ENCODE peak calls at places on chromosomes 12 and 14, in seven cellular contexts. W, G, F, C, B, U and P are unnamed samples.

GRCh38 chr12:53424626-53425514 is 1.2 kb downstream of the AMHR2 start:
- DNase-seq in B (no peak), C (no peak), U (no peak), F (no peak), G (no peak), W (no peak), P (no peak)

GRCh38 chr12:115000038-115000437 is 316.1 kb upstream of the TBX3 start:
- DNase-seq in W (peak; percentile 38), C (no peak), F (no peak), G (no peak), B (peak; percentile 15), U (no peak), P (no peak)

GRCh38 chr14:65958664-65959562 is 527.3 kb upstream of the CCDC196 start:
- DNase-seq in G (no peak), W (no peak), F (no peak), B (peak; percentile 13), U (peak; percentile 79), C (no peak), P (no peak)

GRCh38 chr14:51328942-51329350 is 88.9 kb downstream of the TMX1 start:
- DNase-seq in U (no peak), C (no peak), W (no peak), G (no peak), B (no peak), F (no peak), P (no peak)

GRCh38 chr14:24037658-24038037 is 14.2 kb upstream of the CARMIL3 start:
- DNase-seq in U (no peak), G (no peak), C (no peak), B (no peak), W (no peak), F (no peak), P (no peak)

GRCh38 chr14:69711065-69711464 is 55.9 kb upstream of the SRSF5 start:
- DNase-seq in G (no peak), C (no peak), F (no peak), B (no peak), U (peak; percentile 76), W (no peak), P (no peak)

GRCh38 chr12:26773313-26774104 is 59.5 kb downstream of the ITPR2 start:
- DNase-seq in C (no peak), U (no peak), B (no peak), W (no peak), G (no peak), F (no peak), P (no peak)

GRCh38 chr12:15209782-15210181 is 11.4 kb downstream of the RERG start:
- DNase-seq in G (no peak), F (no peak), W (no peak), B (no peak), C (no peak), U (no peak), P (no peak)

GRCh38 chr14:101961011-101961721 is 3.2 kb upstream of the DYNC1H1 start:
- DNase-seq in F (peak; percentile 58), C (peak; percentile 28), G (no peak), B (peak; percentile 52), W (peak; percentile 63), U (peak; percentile 94), P (peak; percentile 70)

GRCh38 chr14:68779761-68780323 is 13.0 kb downstream of the ZFP36L1 start:
- DNase-seq in B (no peak), G (no peak), W (no peak), U (peak; percentile 84), C (no peak), F (no peak), P (no peak)

GRCh38 chr12:83758889-83759631 is 1072.4 kb downstream of the TMTC2 start:
- DNase-seq in B (no peak), G (no peak), C (no peak), F (no peak), W (no peak), U (no peak), P (no peak)

GRCh38 chr12:56387152-56387551 is 24.5 kb upstream of the APOF start:
- DNase-seq in W (no peak), G (no peak), C (no peak), F (no peak), B (no peak), U (peak; percentile 5), P (no peak)

GRCh38 chr12:58139894-58140293 is 198.5 kb downstream of the ATP23 start:
- DNase-seq in G (no peak), F (no peak), W (no peak), B (no peak), U (no peak), C (no peak), P (no peak)

GRCh38 chr14:75252254-75252837 is 26.3 kb upstream of the FOS start:
- DNase-seq in W (no peak), F (no peak), B (no peak), C (no peak), U (no peak), G (no peak), P (no peak)

GRCh38 chr14:49654511-49654910 is 19.5 kb upstream of the DNAAF2 start:
- DNase-seq in U (no peak), C (no peak), W (no peak), F (no peak), G (no peak), B (no peak), P (no peak)

GRCh38 chr14:104746071-104746545 is 6.8 kb upstream of the SIVA1 start:
- DNase-seq in G (no peak), C (no peak), F (no peak), W (no peak), U (no peak), B (peak; percentile 49), P (no peak)

GRCh38 chr14:73166399-73166798 is 30.1 kb downstream of the PSEN1 start:
- DNase-seq in C (no peak), W (no peak), B (no peak), F (no peak), G (no peak), U (no peak), P (no peak)

GRCh38 chr12:101671157-101671791 is 26.2 kb upstream of the CHPT1 start:
- DNase-seq in U (no peak), G (no peak), W (no peak), F (no peak), C (no peak), B (peak; percentile 22), P (peak; percentile 32)